ENCODE peak calls at places on chromosomes 12 and 14, in six cellular contexts. One of them, this sample, is unnamed.

GRCh38 chr14:68564826-68565760 is 227.8 kb downstream of the ZFP36L1 start:
- ATAC-seq in activated CD8-positive, alpha-beta T cell treated with anti-CD3 and anti-CD28 coated beads, Interleukin-2, amount 10 ng/mL, durations not matched to agents 7 days and 5 days: peak; percentile 72
- ATAC-seq in Right ventricle myocardium superior: no peak
- ATAC-seq in lower lobe of right lung: peak; percentile 16
- ATAC-seq in activated B cell treated with CpG ODN at 0.5 μM for 24 hours: no peak
- ATAC-seq in activated naive CD8-positive, alpha-beta T cell treated with anti-CD3 and anti-CD28 coated beads, Interleukin-2, amount 10 ng/mL, durations not matched to agents 7 days and 5 days: peak; percentile 52
- ATAC-seq in this sample: no peak

GRCh38 chr14:61454545-61454944 is 133.2 kb downstream of the PRKCH start:
- ATAC-seq in activated CD8-positive, alpha-beta T cell treated with anti-CD3 and anti-CD28 coated beads, Interleukin-2, amount 10 ng/mL, durations not matched to agents 7 days and 5 days: no peak
- ATAC-seq in Right ventricle myocardium superior: peak; percentile 90
- ATAC-seq in lower lobe of right lung: peak; percentile 11
- ATAC-seq in activated B cell treated with CpG ODN at 0.5 μM for 24 hours: no peak
- ATAC-seq in activated naive CD8-positive, alpha-beta T cell treated with anti-CD3 and anti-CD28 coated beads, Interleukin-2, amount 10 ng/mL, durations not matched to agents 7 days and 5 days: no peak
- ATAC-seq in this sample: no peak

GRCh38 chr12:106067606-106068205 is 71.0 kb downstream of the NUAK1 start:
- ATAC-seq in activated CD8-positive, alpha-beta T cell treated with anti-CD3 and anti-CD28 coated beads, Interleukin-2, amount 10 ng/mL, durations not matched to agents 7 days and 5 days: no peak
- ATAC-seq in Right ventricle myocardium superior: no peak
- ATAC-seq in lower lobe of right lung: no peak
- ATAC-seq in activated B cell treated with CpG ODN at 0.5 μM for 24 hours: no peak
- ATAC-seq in activated naive CD8-positive, alpha-beta T cell treated with anti-CD3 and anti-CD28 coated beads, Interleukin-2, amount 10 ng/mL, durations not matched to agents 7 days and 5 days: no peak
- ATAC-seq in this sample: no peak

GRCh38 chr12:109762673-109763191 is 49.1 kb downstream of the FAM222A start:
- ATAC-seq in activated CD8-positive, alpha-beta T cell treated with anti-CD3 and anti-CD28 coated beads, Interleukin-2, amount 10 ng/mL, durations not matched to agents 7 days and 5 days: no peak
- ATAC-seq in Right ventricle myocardium superior: no peak
- ATAC-seq in lower lobe of right lung: no peak
- ATAC-seq in activated B cell treated with CpG ODN at 0.5 μM for 24 hours: no peak
- ATAC-seq in activated naive CD8-positive, alpha-beta T cell treated with anti-CD3 and anti-CD28 coated beads, Interleukin-2, amount 10 ng/mL, durations not matched to agents 7 days and 5 days: no peak
- ATAC-seq in this sample: no peak

GRCh38 chr14:61296151-61296550 is 15.0 kb upstream of the TMEM30B start:
- ATAC-seq in activated CD8-positive, alpha-beta T cell treated with anti-CD3 and anti-CD28 coated beads, Interleukin-2, amount 10 ng/mL, durations not matched to agents 7 days and 5 days: peak; percentile 68
- ATAC-seq in Right ventricle myocardium superior: no peak
- ATAC-seq in lower lobe of right lung: no peak
- ATAC-seq in activated B cell treated with CpG ODN at 0.5 μM for 24 hours: no peak
- ATAC-seq in activated naive CD8-positive, alpha-beta T cell treated with anti-CD3 and anti-CD28 coated beads, Interleukin-2, amount 10 ng/mL, durations not matched to agents 7 days and 5 days: peak; percentile 31
- ATAC-seq in this sample: no peak

GRCh38 chr12:122862872-122863701 is 27.8 kb downstream of the HIP1R start:
- ATAC-seq in activated CD8-positive, alpha-beta T cell treated with anti-CD3 and anti-CD28 coated beads, Interleukin-2, amount 10 ng/mL, durations not matched to agents 7 days and 5 days: no peak
- ATAC-seq in Right ventricle myocardium superior: peak; percentile 2
- ATAC-seq in lower lobe of right lung: peak; percentile 58
- ATAC-seq in activated B cell treated with CpG ODN at 0.5 μM for 24 hours: peak; percentile 32
- ATAC-seq in activated naive CD8-positive, alpha-beta T cell treated with anti-CD3 and anti-CD28 coated beads, Interleukin-2, amount 10 ng/mL, durations not matched to agents 7 days and 5 days: no peak
- ATAC-seq in this sample: no peak

GRCh38 chr12:780750-781379 is 28.5 kb downstream of the WNK1 start:
- ATAC-seq in activated CD8-positive, alpha-beta T cell treated with anti-CD3 and anti-CD28 coated beads, Interleukin-2, amount 10 ng/mL, durations not matched to agents 7 days and 5 days: no peak
- ATAC-seq in Right ventricle myocardium superior: no peak
- ATAC-seq in lower lobe of right lung: no peak
- ATAC-seq in activated B cell treated with CpG ODN at 0.5 μM for 24 hours: no peak
- ATAC-seq in activated naive CD8-positive, alpha-beta T cell treated with anti-CD3 and anti-CD28 coated beads, Interleukin-2, amount 10 ng/mL, durations not matched to agents 7 days and 5 days: no peak
- ATAC-seq in this sample: no peak

GRCh38 chr14:36301159-36301558 is 19.3 kb downstream of the MBIP start:
- ATAC-seq in activated CD8-positive, alpha-beta T cell treated with anti-CD3 and anti-CD28 coated beads, Interleukin-2, amount 10 ng/mL, durations not matched to agents 7 days and 5 days: no peak
- ATAC-seq in Right ventricle myocardium superior: no peak
- ATAC-seq in lower lobe of right lung: peak; percentile 38
- ATAC-seq in activated B cell treated with CpG ODN at 0.5 μM for 24 hours: no peak
- ATAC-seq in activated naive CD8-positive, alpha-beta T cell treated with anti-CD3 and anti-CD28 coated beads, Interleukin-2, amount 10 ng/mL, durations not matched to agents 7 days and 5 days: no peak
- ATAC-seq in this sample: no peak

GRCh38 chr14:54836231-54836630 is 66.4 kb downstream of the GCH1 start:
- ATAC-seq in activated CD8-positive, alpha-beta T cell treated with anti-CD3 and anti-CD28 coated beads, Interleukin-2, amount 10 ng/mL, durations not matched to agents 7 days and 5 days: no peak
- ATAC-seq in Right ventricle myocardium superior: no peak
- ATAC-seq in lower lobe of right lung: no peak
- ATAC-seq in activated B cell treated with CpG ODN at 0.5 μM for 24 hours: no peak
- ATAC-seq in activated naive CD8-positive, alpha-beta T cell treated with anti-CD3 and anti-CD28 coated beads, Interleukin-2, amount 10 ng/mL, durations not matched to agents 7 days and 5 days: no peak
- ATAC-seq in this sample: no peak

GRCh38 chr12:79006306-79006705 is 141.7 kb downstream of the SYT1 start:
- ATAC-seq in activated CD8-positive, alpha-beta T cell treated with anti-CD3 and anti-CD28 coated beads, Interleukin-2, amount 10 ng/mL, durations not matched to agents 7 days and 5 days: no peak
- ATAC-seq in Right ventricle myocardium superior: no peak
- ATAC-seq in lower lobe of right lung: no peak
- ATAC-seq in activated B cell treated with CpG ODN at 0.5 μM for 24 hours: no peak
- ATAC-seq in activated naive CD8-positive, alpha-beta T cell treated with anti-CD3 and anti-CD28 coated beads, Interleukin-2, amount 10 ng/mL, durations not matched to agents 7 days and 5 days: no peak
- ATAC-seq in this sample: no peak

GRCh38 chr14:91454155-91454554 is 36.5 kb upstream of the CCDC88C start:
- ATAC-seq in activated CD8-positive, alpha-beta T cell treated with anti-CD3 and anti-CD28 coated beads, Interleukin-2, amount 10 ng/mL, durations not matched to agents 7 days and 5 days: no peak
- ATAC-seq in Right ventricle myocardium superior: no peak
- ATAC-seq in lower lobe of right lung: no peak
- ATAC-seq in activated B cell treated with CpG ODN at 0.5 μM for 24 hours: no peak
- ATAC-seq in activated naive CD8-positive, alpha-beta T cell treated with anti-CD3 and anti-CD28 coated beads, Interleukin-2, amount 10 ng/mL, durations not matched to agents 7 days and 5 days: no peak
- ATAC-seq in this sample: no peak

GRCh38 chr14:102739190-102739469 is 38.1 kb upstream of the TRAF3 start:
- ATAC-seq in activated CD8-positive, alpha-beta T cell treated with anti-CD3 and anti-CD28 coated beads, Interleukin-2, amount 10 ng/mL, durations not matched to agents 7 days and 5 days: no peak
- ATAC-seq in Right ventricle myocardium superior: no peak
- ATAC-seq in lower lobe of right lung: no peak
- ATAC-seq in activated B cell treated with CpG ODN at 0.5 μM for 24 hours: no peak
- ATAC-seq in activated naive CD8-positive, alpha-beta T cell treated with anti-CD3 and anti-CD28 coated beads, Interleukin-2, amount 10 ng/mL, durations not matched to agents 7 days and 5 days: no peak
- ATAC-seq in this sample: no peak

GRCh38 chr14:89641495-89642162 is 224.6 kb upstream of the FOXN3 start:
- ATAC-seq in activated CD8-positive, alpha-beta T cell treated with anti-CD3 and anti-CD28 coated beads, Interleukin-2, amount 10 ng/mL, durations not matched to agents 7 days and 5 days: peak; percentile 92
- ATAC-seq in Right ventricle myocardium superior: no peak
- ATAC-seq in lower lobe of right lung: no peak
- ATAC-seq in activated B cell treated with CpG ODN at 0.5 μM for 24 hours: peak; percentile 84
- ATAC-seq in activated naive CD8-positive, alpha-beta T cell treated with anti-CD3 and anti-CD28 coated beads, Interleukin-2, amount 10 ng/mL, durations not matched to agents 7 days and 5 days: peak; percentile 95
- ATAC-seq in this sample: peak; percentile 94

GRCh38 chr12:108446766-108447165 is 68.3 kb upstream of the FICD start:
- ATAC-seq in activated CD8-positive, alpha-beta T cell treated with anti-CD3 and anti-CD28 coated beads, Interleukin-2, amount 10 ng/mL, durations not matched to agents 7 days and 5 days: no peak
- ATAC-seq in Right ventricle myocardium superior: peak; percentile 80
- ATAC-seq in lower lobe of right lung: no peak
- ATAC-seq in activated B cell treated with CpG ODN at 0.5 μM for 24 hours: no peak
- ATAC-seq in activated naive CD8-positive, alpha-beta T cell treated with anti-CD3 and anti-CD28 coated beads, Interleukin-2, amount 10 ng/mL, durations not matched to agents 7 days and 5 days: no peak
- ATAC-seq in this sample: no peak

GRCh38 chr12:47910486-47910885 is 5.7 kb upstream of the VDR start:
- ATAC-seq in activated CD8-positive, alpha-beta T cell treated with anti-CD3 and anti-CD28 coated beads, Interleukin-2, amount 10 ng/mL, durations not matched to agents 7 days and 5 days: no peak
- ATAC-seq in Right ventricle myocardium superior: no peak
- ATAC-seq in lower lobe of right lung: no peak
- ATAC-seq in activated B cell treated with CpG ODN at 0.5 μM for 24 hours: no peak
- ATAC-seq in activated naive CD8-positive, alpha-beta T cell treated with anti-CD3 and anti-CD28 coated beads, Interleukin-2, amount 10 ng/mL, durations not matched to agents 7 days and 5 days: no peak
- ATAC-seq in this sample: no peak

GRCh38 chr12:69555461-69555860 is 29.8 kb upstream of the CCT2 start:
- ATAC-seq in activated CD8-positive, alpha-beta T cell treated with anti-CD3 and anti-CD28 coated beads, Interleukin-2, amount 10 ng/mL, durations not matched to agents 7 days and 5 days: no peak
- ATAC-seq in Right ventricle myocardium superior: no peak
- ATAC-seq in lower lobe of right lung: peak; percentile 51
- ATAC-seq in activated B cell treated with CpG ODN at 0.5 μM for 24 hours: no peak
- ATAC-seq in activated naive CD8-positive, alpha-beta T cell treated with anti-CD3 and anti-CD28 coated beads, Interleukin-2, amount 10 ng/mL, durations not matched to agents 7 days and 5 days: no peak
- ATAC-seq in this sample: no peak

GRCh38 chr14:71891970-71892369 is 40.3 kb upstream of the RGS6 start:
- ATAC-seq in activated CD8-positive, alpha-beta T cell treated with anti-CD3 and anti-CD28 coated beads, Interleukin-2, amount 10 ng/mL, durations not matched to agents 7 days and 5 days: no peak
- ATAC-seq in Right ventricle myocardium superior: no peak
- ATAC-seq in lower lobe of right lung: no peak
- ATAC-seq in activated B cell treated with CpG ODN at 0.5 μM for 24 hours: no peak
- ATAC-seq in activated naive CD8-positive, alpha-beta T cell treated with anti-CD3 and anti-CD28 coated beads, Interleukin-2, amount 10 ng/mL, durations not matched to agents 7 days and 5 days: no peak
- ATAC-seq in this sample: no peak

GRCh38 chr12:88227263-88227662 is 85.2 kb downstream of the TMTC3 start:
- ATAC-seq in activated CD8-positive, alpha-beta T cell treated with anti-CD3 and anti-CD28 coated beads, Interleukin-2, amount 10 ng/mL, durations not matched to agents 7 days and 5 days: no peak
- ATAC-seq in Right ventricle myocardium superior: no peak
- ATAC-seq in lower lobe of right lung: no peak
- ATAC-seq in activated B cell treated with CpG ODN at 0.5 μM for 24 hours: no peak
- ATAC-seq in activated naive CD8-positive, alpha-beta T cell treated with anti-CD3 and anti-CD28 coated beads, Interleukin-2, amount 10 ng/mL, durations not matched to agents 7 days and 5 days: no peak
- ATAC-seq in this sample: no peak

GRCh38 chr12:66149702-66150398 is 19.3 kb upstream of the LLPH start:
- ATAC-seq in activated CD8-positive, alpha-beta T cell treated with anti-CD3 and anti-CD28 coated beads, Interleukin-2, amount 10 ng/mL, durations not matched to agents 7 days and 5 days: no peak
- ATAC-seq in Right ventricle myocardium superior: peak; percentile 31
- ATAC-seq in lower lobe of right lung: peak; percentile 61
- ATAC-seq in activated B cell treated with CpG ODN at 0.5 μM for 24 hours: no peak
- ATAC-seq in activated naive CD8-positive, alpha-beta T cell treated with anti-CD3 and anti-CD28 coated beads, Interleukin-2, amount 10 ng/mL, durations not matched to agents 7 days and 5 days: no peak
- ATAC-seq in this sample: no peak

GRCh38 chr12:22993639-22994038 is 368.7 kb downstream of the ETNK1 start:
- ATAC-seq in activated CD8-positive, alpha-beta T cell treated with anti-CD3 and anti-CD28 coated beads, Interleukin-2, amount 10 ng/mL, durations not matched to agents 7 days and 5 days: no peak
- ATAC-seq in Right ventricle myocardium superior: no peak
- ATAC-seq in lower lobe of right lung: no peak
- ATAC-seq in activated B cell treated with CpG ODN at 0.5 μM for 24 hours: no peak
- ATAC-seq in activated naive CD8-positive, alpha-beta T cell treated with anti-CD3 and anti-CD28 coated beads, Interleukin-2, amount 10 ng/mL, durations not matched to agents 7 days and 5 days: no peak
- ATAC-seq in this sample: no peak

GRCh38 chr12:121980211-121980891 is 41.3 kb upstream of the BCL7A start:
- ATAC-seq in activated CD8-positive, alpha-beta T cell treated with anti-CD3 and anti-CD28 coated beads, Interleukin-2, amount 10 ng/mL, durations not matched to agents 7 days and 5 days: no peak
- ATAC-seq in Right ventricle myocardium superior: no peak
- ATAC-seq in lower lobe of right lung: peak; percentile 40
- ATAC-seq in activated B cell treated with CpG ODN at 0.5 μM for 24 hours: peak; percentile 78
- ATAC-seq in activated naive CD8-positive, alpha-beta T cell treated with anti-CD3 and anti-CD28 coated beads, Interleukin-2, amount 10 ng/mL, durations not matched to agents 7 days and 5 days: no peak
- ATAC-seq in this sample: peak; percentile 92

GRCh38 chr12:130041983-130042812 is 120.1 kb upstream of the FZD10 start:
- ATAC-seq in activated CD8-positive, alpha-beta T cell treated with anti-CD3 and anti-CD28 coated beads, Interleukin-2, amount 10 ng/mL, durations not matched to agents 7 days and 5 days: no peak
- ATAC-seq in Right ventricle myocardium superior: no peak
- ATAC-seq in lower lobe of right lung: peak; percentile 28
- ATAC-seq in activated B cell treated with CpG ODN at 0.5 μM for 24 hours: no peak
- ATAC-seq in activated naive CD8-positive, alpha-beta T cell treated with anti-CD3 and anti-CD28 coated beads, Interleukin-2, amount 10 ng/mL, durations not matched to agents 7 days and 5 days: no peak
- ATAC-seq in this sample: no peak

GRCh38 chr14:72651715-72652114 is 242.2 kb downstream of the DPF3 start:
- ATAC-seq in activated CD8-positive, alpha-beta T cell treated with anti-CD3 and anti-CD28 coated beads, Interleukin-2, amount 10 ng/mL, durations not matched to agents 7 days and 5 days: no peak
- ATAC-seq in Right ventricle myocardium superior: no peak
- ATAC-seq in lower lobe of right lung: no peak
- ATAC-seq in activated B cell treated with CpG ODN at 0.5 μM for 24 hours: no peak
- ATAC-seq in activated naive CD8-positive, alpha-beta T cell treated with anti-CD3 and anti-CD28 coated beads, Interleukin-2, amount 10 ng/mL, durations not matched to agents 7 days and 5 days: no peak
- ATAC-seq in this sample: no peak

GRCh38 chr12:120453977-120454376 is 7.7 kb downstream of the GATC start:
- ATAC-seq in activated CD8-positive, alpha-beta T cell treated with anti-CD3 and anti-CD28 coated beads, Interleukin-2, amount 10 ng/mL, durations not matched to agents 7 days and 5 days: peak; percentile 83
- ATAC-seq in Right ventricle myocardium superior: no peak
- ATAC-seq in lower lobe of right lung: peak; percentile 64
- ATAC-seq in activated B cell treated with CpG ODN at 0.5 μM for 24 hours: peak; percentile 87
- ATAC-seq in activated naive CD8-positive, alpha-beta T cell treated with anti-CD3 and anti-CD28 coated beads, Interleukin-2, amount 10 ng/mL, durations not matched to agents 7 days and 5 days: peak; percentile 84
- ATAC-seq in this sample: peak; percentile 60

GRCh38 chr14:28982228-28982627 is 215.6 kb downstream of the FOXG1 start:
- ATAC-seq in activated CD8-positive, alpha-beta T cell treated with anti-CD3 and anti-CD28 coated beads, Interleukin-2, amount 10 ng/mL, durations not matched to agents 7 days and 5 days: no peak
- ATAC-seq in Right ventricle myocardium superior: no peak
- ATAC-seq in lower lobe of right lung: no peak
- ATAC-seq in activated B cell treated with CpG ODN at 0.5 μM for 24 hours: no peak
- ATAC-seq in activated naive CD8-positive, alpha-beta T cell treated with anti-CD3 and anti-CD28 coated beads, Interleukin-2, amount 10 ng/mL, durations not matched to agents 7 days and 5 days: no peak
- ATAC-seq in this sample: no peak

GRCh38 chr12:55955800-55956508 is 9.9 kb downstream of the PMEL start:
- ATAC-seq in activated CD8-positive, alpha-beta T cell treated with anti-CD3 and anti-CD28 coated beads, Interleukin-2, amount 10 ng/mL, durations not matched to agents 7 days and 5 days: peak; percentile 78
- ATAC-seq in Right ventricle myocardium superior: peak; percentile 22
- ATAC-seq in lower lobe of right lung: peak; percentile 54
- ATAC-seq in activated B cell treated with CpG ODN at 0.5 μM for 24 hours: peak; percentile 64
- ATAC-seq in activated naive CD8-positive, alpha-beta T cell treated with anti-CD3 and anti-CD28 coated beads, Interleukin-2, amount 10 ng/mL, durations not matched to agents 7 days and 5 days: peak; percentile 69
- ATAC-seq in this sample: peak; percentile 68

GRCh38 chr12:49170924-49171323 is 18.0 kb downstream of the TUBA1A start:
- ATAC-seq in activated CD8-positive, alpha-beta T cell treated with anti-CD3 and anti-CD28 coated beads, Interleukin-2, amount 10 ng/mL, durations not matched to agents 7 days and 5 days: no peak
- ATAC-seq in Right ventricle myocardium superior: no peak
- ATAC-seq in lower lobe of right lung: no peak
- ATAC-seq in activated B cell treated with CpG ODN at 0.5 μM for 24 hours: no peak
- ATAC-seq in activated naive CD8-positive, alpha-beta T cell treated with anti-CD3 and anti-CD28 coated beads, Interleukin-2, amount 10 ng/mL, durations not matched to agents 7 days and 5 days: no peak
- ATAC-seq in this sample: no peak

This sample was measured in stimulated activated memory B cell treated with anti-CD40 and anti-IgM and Interleukin-4, amounts not matched to agents 10 μg/mL and 1 μg/mL and 100 μg/mL, for 72 hours.